ENCODE peak calls at places on chromosomes 3 and 15, in nine cellular contexts. One of them, this sample, is unnamed.

GRCh38 chr3:143480306-143480852 is 360.8 kb downstream of the CHST2 start:
- DNase-seq in transverse colon: no peak
- DNase-seq in fibroblast of lung: peak; percentile 74
- DNase-seq in uterus: no peak
- DNase-seq in stomach: no peak
- DNase-seq in CD8-positive, alpha-beta T cell: no peak
- DNase-seq in GM12865: no peak
- DNase-seq in dorsolateral prefrontal cortex: no peak
- DNase-seq in HFFc6: no peak
- DNase-seq in this sample: no peak

GRCh38 chr15:67836955-67837354 is 2.9 kb downstream of the RNU6-1 start:
- DNase-seq in CD8-positive, alpha-beta T cell: no peak
- DNase-seq in transverse colon: no peak
- DNase-seq in dorsolateral prefrontal cortex: no peak
- DNase-seq in uterus: no peak
- DNase-seq in GM12865: no peak
- DNase-seq in stomach: no peak
- DNase-seq in HFFc6: no peak
- DNase-seq in fibroblast of lung: no peak
- DNase-seq in this sample: no peak

GRCh38 chr3:36193448-36193847 is 186.9 kb upstream of the STAC start:
- DNase-seq in transverse colon: no peak
- DNase-seq in stomach: no peak
- DNase-seq in CD8-positive, alpha-beta T cell: no peak
- DNase-seq in HFFc6: no peak
- DNase-seq in uterus: no peak
- DNase-seq in dorsolateral prefrontal cortex: no peak
- DNase-seq in GM12865: no peak
- DNase-seq in fibroblast of lung: peak; percentile 11
- DNase-seq in this sample: no peak

GRCh38 chr3:56771376-56771775 is 30.4 kb downstream of the ARHGEF3 start:
- DNase-seq in dorsolateral prefrontal cortex: peak; percentile 66
- DNase-seq in stomach: no peak
- DNase-seq in GM12865: no peak
- DNase-seq in CD8-positive, alpha-beta T cell: no peak
- DNase-seq in fibroblast of lung: no peak
- DNase-seq in HFFc6: no peak
- DNase-seq in transverse colon: no peak
- DNase-seq in uterus: no peak
- DNase-seq in this sample: no peak

GRCh38 chr3:69031635-69032034 is 18.2 kb upstream of the EOGT start:
- DNase-seq in uterus: no peak
- DNase-seq in dorsolateral prefrontal cortex: no peak
- DNase-seq in GM12865: no peak
- DNase-seq in fibroblast of lung: no peak
- DNase-seq in CD8-positive, alpha-beta T cell: no peak
- DNase-seq in transverse colon: no peak
- DNase-seq in HFFc6: no peak
- DNase-seq in stomach: no peak
- DNase-seq in this sample: no peak

GRCh38 chr15:91100561-91101355 is 701 bp downstream of the SV2B start:
- DNase-seq in uterus: no peak
- DNase-seq in transverse colon: no peak
- DNase-seq in CD8-positive, alpha-beta T cell: no peak
- DNase-seq in fibroblast of lung: peak; percentile 6
- DNase-seq in GM12865: no peak
- DNase-seq in dorsolateral prefrontal cortex: no peak
- DNase-seq in HFFc6: no peak
- DNase-seq in stomach: no peak
- DNase-seq in this sample: no peak

GRCh38 chr3:64696896-64697295 is 9.1 kb upstream of the ADAMTS9 start:
- DNase-seq in transverse colon: no peak
- DNase-seq in CD8-positive, alpha-beta T cell: no peak
- DNase-seq in uterus: no peak
- DNase-seq in dorsolateral prefrontal cortex: no peak
- DNase-seq in GM12865: no peak
- DNase-seq in HFFc6: no peak
- DNase-seq in stomach: no peak
- DNase-seq in fibroblast of lung: no peak
- DNase-seq in this sample: no peak

GRCh38 chr3:141403576-141403975 is 35.3 kb downstream of the ZBTB38 start:
- DNase-seq in fibroblast of lung: no peak
- DNase-seq in GM12865: peak; percentile 51
- DNase-seq in uterus: no peak
- DNase-seq in stomach: no peak
- DNase-seq in transverse colon: no peak
- DNase-seq in dorsolateral prefrontal cortex: no peak
- DNase-seq in HFFc6: no peak
- DNase-seq in CD8-positive, alpha-beta T cell: no peak
- DNase-seq in this sample: no peak

GRCh38 chr3:44555753-44556152 is 760 bp downstream of the ZKSCAN7 start:
- DNase-seq in uterus: no peak
- DNase-seq in transverse colon: no peak
- DNase-seq in CD8-positive, alpha-beta T cell: no peak
- DNase-seq in dorsolateral prefrontal cortex: no peak
- DNase-seq in fibroblast of lung: peak; percentile 19
- DNase-seq in stomach: no peak
- DNase-seq in HFFc6: no peak
- DNase-seq in GM12865: peak; percentile 9
- DNase-seq in this sample: no peak

GRCh38 chr15:89217686-89218376 is 3.5 kb downstream of the RLBP1 start:
- DNase-seq in dorsolateral prefrontal cortex: no peak
- DNase-seq in fibroblast of lung: no peak
- DNase-seq in GM12865: no peak
- DNase-seq in stomach: no peak
- DNase-seq in uterus: no peak
- DNase-seq in CD8-positive, alpha-beta T cell: no peak
- DNase-seq in HFFc6: no peak
- DNase-seq in transverse colon: no peak
- DNase-seq in this sample: no peak

GRCh38 chr3:25252291-25252690 is 175.8 kb upstream of the RARB start:
- DNase-seq in HFFc6: no peak
- DNase-seq in dorsolateral prefrontal cortex: no peak
- DNase-seq in CD8-positive, alpha-beta T cell: no peak
- DNase-seq in GM12865: no peak
- DNase-seq in transverse colon: no peak
- DNase-seq in stomach: no peak
- DNase-seq in uterus: no peak
- DNase-seq in fibroblast of lung: no peak
- DNase-seq in this sample: no peak

GRCh38 chr3:55554621-55555020 is 67.5 kb upstream of the WNT5A start:
- DNase-seq in CD8-positive, alpha-beta T cell: no peak
- DNase-seq in HFFc6: no peak
- DNase-seq in dorsolateral prefrontal cortex: no peak
- DNase-seq in fibroblast of lung: no peak
- DNase-seq in transverse colon: no peak
- DNase-seq in GM12865: no peak
- DNase-seq in stomach: no peak
- DNase-seq in uterus: no peak
- DNase-seq in this sample: no peak

GRCh38 chr3:128012050-128012449 is 40.2 kb upstream of the SEC61A1 start:
- DNase-seq in GM12865: no peak
- DNase-seq in HFFc6: no peak
- DNase-seq in CD8-positive, alpha-beta T cell: no peak
- DNase-seq in uterus: no peak
- DNase-seq in dorsolateral prefrontal cortex: no peak
- DNase-seq in transverse colon: no peak
- DNase-seq in stomach: no peak
- DNase-seq in fibroblast of lung: no peak
- DNase-seq in this sample: no peak

GRCh38 chr3:57983734-57984518 is 24.3 kb upstream of the FLNB start:
- DNase-seq in fibroblast of lung: peak; percentile 88
- DNase-seq in GM12865: peak; percentile 92
- DNase-seq in transverse colon: peak; percentile 80
- DNase-seq in CD8-positive, alpha-beta T cell: no peak
- DNase-seq in stomach: peak; percentile 58
- DNase-seq in dorsolateral prefrontal cortex: no peak
- DNase-seq in HFFc6: peak; percentile 85
- DNase-seq in uterus: peak; percentile 71
- DNase-seq in this sample: no peak

GRCh38 chr3:11465744-11466611 is 177.7 kb downstream of the VGLL4 start:
- DNase-seq in fibroblast of lung: peak; percentile 95
- DNase-seq in dorsolateral prefrontal cortex: no peak
- DNase-seq in GM12865: no peak
- DNase-seq in HFFc6: no peak
- DNase-seq in stomach: no peak
- DNase-seq in CD8-positive, alpha-beta T cell: no peak
- DNase-seq in transverse colon: no peak
- DNase-seq in uterus: peak; percentile 62
- DNase-seq in this sample: no peak

GRCh38 chr15:31325432-31325975 is 1.1 kb upstream of the KLF13 start:
- DNase-seq in transverse colon: peak; percentile 77
- DNase-seq in uterus: peak; percentile 55
- DNase-seq in HFFc6: no peak
- DNase-seq in stomach: peak; percentile 64
- DNase-seq in CD8-positive, alpha-beta T cell: peak; percentile 86
- DNase-seq in GM12865: peak; percentile 75
- DNase-seq in dorsolateral prefrontal cortex: no peak
- DNase-seq in fibroblast of lung: peak; percentile 24
- DNase-seq in this sample: no peak

GRCh38 chr3:172630316-172630715 is 80.6 kb downstream of the NCEH1 start:
- DNase-seq in fibroblast of lung: no peak
- DNase-seq in GM12865: no peak
- DNase-seq in uterus: no peak
- DNase-seq in dorsolateral prefrontal cortex: no peak
- DNase-seq in HFFc6: no peak
- DNase-seq in transverse colon: no peak
- DNase-seq in CD8-positive, alpha-beta T cell: no peak
- DNase-seq in stomach: no peak
- DNase-seq in this sample: no peak

GRCh38 chr15:60442031-60442665 is 36.8 kb downstream of the ICE2 start:
- DNase-seq in uterus: no peak
- DNase-seq in dorsolateral prefrontal cortex: no peak
- DNase-seq in fibroblast of lung: no peak
- DNase-seq in CD8-positive, alpha-beta T cell: no peak
- DNase-seq in GM12865: no peak
- DNase-seq in HFFc6: no peak
- DNase-seq in stomach: no peak
- DNase-seq in transverse colon: no peak
- DNase-seq in this sample: no peak

DNA sequence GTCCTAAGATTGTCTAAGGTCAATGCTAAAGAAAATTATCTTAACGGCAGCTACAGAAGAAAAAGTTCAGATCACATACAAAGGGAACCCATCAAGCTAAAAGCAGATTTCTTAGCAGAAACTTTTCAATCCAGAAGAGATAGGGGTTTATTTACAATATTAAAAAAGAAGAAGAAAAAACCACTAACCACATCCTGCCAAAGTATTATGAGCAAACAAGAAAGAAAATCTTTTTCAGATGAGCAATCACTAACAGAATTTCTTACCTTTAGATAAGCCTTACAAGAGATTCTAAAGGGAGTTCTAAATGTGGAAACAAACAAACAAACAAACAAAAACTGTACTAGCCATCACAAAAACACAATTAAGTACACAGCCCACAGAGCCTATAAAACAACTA is 1015.8 kb upstream of the EPHA6 start:
- DNase-seq in uterus: no peak
- DNase-seq in HFFc6: no peak
- DNase-seq in dorsolateral prefrontal cortex: no peak
- DNase-seq in transverse colon: no peak
- DNase-seq in CD8-positive, alpha-beta T cell: no peak
- DNase-seq in stomach: no peak
- DNase-seq in fibroblast of lung: no peak
- DNase-seq in GM12865: no peak
- DNase-seq in this sample: no peak
- TF ChIP-seq CTCF in uterus: no peak
- TF ChIP-seq CTCF in HFFc6: no peak
- TF ChIP-seq CTCF in dorsolateral prefrontal cortex: no peak
- TF ChIP-seq CTCF in transverse colon: no peak
- TF ChIP-seq CTCF in CD8-positive, alpha-beta T cell: no peak
- TF ChIP-seq CTCF in stomach: no peak
- TF ChIP-seq CTCF in fibroblast of lung: no peak
- TF ChIP-seq CTCF in GM12865: no peak
- TF ChIP-seq CTCF in this sample: no peak

GRCh38 chr3:136008221-136008620 is 42.7 kb downstream of the PPP2R3A start:
- DNase-seq in uterus: no peak
- DNase-seq in stomach: no peak
- DNase-seq in dorsolateral prefrontal cortex: no peak
- DNase-seq in CD8-positive, alpha-beta T cell: no peak
- DNase-seq in fibroblast of lung: no peak
- DNase-seq in GM12865: no peak
- DNase-seq in HFFc6: no peak
- DNase-seq in transverse colon: no peak
- DNase-seq in this sample: no peak

DNA sequence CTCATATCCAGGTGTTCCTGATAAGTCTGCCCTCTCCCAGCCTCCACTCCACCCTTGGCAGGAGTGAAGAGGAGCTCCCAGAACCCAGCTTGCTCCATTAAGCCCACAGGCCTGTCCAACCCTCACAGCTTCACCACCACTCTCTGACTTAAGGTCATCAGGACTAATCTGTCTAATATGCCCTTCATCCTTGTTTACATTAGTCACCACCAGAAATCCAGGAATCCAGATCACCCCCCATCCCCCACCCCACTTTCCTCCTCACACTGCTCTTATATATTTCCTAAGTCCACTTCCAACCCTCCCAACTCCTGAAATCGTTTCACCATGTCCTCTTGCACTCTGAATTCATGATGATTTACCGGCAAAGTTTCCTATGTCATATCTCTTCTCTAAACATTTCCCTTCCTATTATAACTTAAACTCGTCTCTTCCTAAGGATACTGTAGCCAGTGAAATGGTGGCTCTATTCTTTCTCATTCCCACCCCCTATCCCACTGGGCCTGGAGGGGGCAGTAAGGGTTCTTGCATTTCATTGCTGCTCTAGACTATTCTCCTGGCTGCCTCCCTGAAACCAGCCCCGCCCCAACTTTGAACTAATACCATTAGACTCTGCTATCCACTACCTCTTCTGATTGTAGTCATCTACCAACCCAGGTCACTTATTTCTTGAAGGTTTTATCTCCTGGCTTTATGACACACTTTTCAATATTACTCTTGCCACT is 43.4 kb downstream of the PPP2R3A start:
- DNase-seq in stomach: no peak
- DNase-seq in uterus: no peak
- DNase-seq in fibroblast of lung: peak; percentile 23
- DNase-seq in dorsolateral prefrontal cortex: no peak
- DNase-seq in CD8-positive, alpha-beta T cell: no peak
- DNase-seq in HFFc6: no peak
- DNase-seq in transverse colon: no peak
- DNase-seq in GM12865: no peak
- DNase-seq in this sample: no peak
- TF ChIP-seq CTCF in stomach: no peak
- TF ChIP-seq CTCF in uterus: no peak
- TF ChIP-seq CTCF in fibroblast of lung: peak; percentile 3
- TF ChIP-seq CTCF in dorsolateral prefrontal cortex: no peak
- TF ChIP-seq CTCF in CD8-positive, alpha-beta T cell: no peak
- TF ChIP-seq CTCF in HFFc6: no peak
- TF ChIP-seq CTCF in transverse colon: no peak
- TF ChIP-seq CTCF in GM12865: no peak
- TF ChIP-seq CTCF in this sample: no peak

GRCh38 chr3:171113716-171114115 is 87.2 kb upstream of the SLC2A2 start:
- DNase-seq in uterus: no peak
- DNase-seq in transverse colon: no peak
- DNase-seq in dorsolateral prefrontal cortex: no peak
- DNase-seq in GM12865: no peak
- DNase-seq in stomach: no peak
- DNase-seq in fibroblast of lung: no peak
- DNase-seq in CD8-positive, alpha-beta T cell: no peak
- DNase-seq in HFFc6: no peak
- DNase-seq in this sample: no peak
- TF ChIP-seq CTCF in uterus: no peak
- TF ChIP-seq CTCF in transverse colon: no peak
- TF ChIP-seq CTCF in dorsolateral prefrontal cortex: no peak
- TF ChIP-seq CTCF in GM12865: no peak
- TF ChIP-seq CTCF in stomach: no peak
- TF ChIP-seq CTCF in fibroblast of lung: peak; percentile 15
- TF ChIP-seq CTCF in CD8-positive, alpha-beta T cell: no peak
- TF ChIP-seq CTCF in HFFc6: peak; percentile 34
- TF ChIP-seq CTCF in this sample: peak; percentile 7

GRCh38 chr3:160055659-160056058 is 67.0 kb downstream of the IL12A start:
- DNase-seq in transverse colon: no peak
- DNase-seq in CD8-positive, alpha-beta T cell: no peak
- DNase-seq in uterus: no peak
- DNase-seq in stomach: no peak
- DNase-seq in HFFc6: no peak
- DNase-seq in fibroblast of lung: no peak
- DNase-seq in GM12865: no peak
- DNase-seq in dorsolateral prefrontal cortex: no peak
- DNase-seq in this sample: no peak
- TF ChIP-seq CTCF in transverse colon: no peak
- TF ChIP-seq CTCF in CD8-positive, alpha-beta T cell: no peak
- TF ChIP-seq CTCF in uterus: no peak
- TF ChIP-seq CTCF in stomach: no peak
- TF ChIP-seq CTCF in HFFc6: no peak
- TF ChIP-seq CTCF in fibroblast of lung: no peak
- TF ChIP-seq CTCF in GM12865: no peak
- TF ChIP-seq CTCF in dorsolateral prefrontal cortex: no peak
- TF ChIP-seq CTCF in this sample: no peak